ENCODE peak calls at places on chromosomes 3 and 15, in seven cellular contexts. H is CD8-positive, alpha-beta T cell; Y is adrenal gland; B is tibial nerve; A is fibroblast of lung; R is left ventricle myocardium inferior; T is adipocyte. Q is an unnamed sample.

GRCh38 chr3:197511853-197512635 is 43.7 kb downstream of the BDH1 start:
- DNase-seq in B (no peak), R (no peak), Y (no peak), A (no peak), T (no peak), H (no peak), Q (no peak)

GRCh38 chr3:134060561-134061385 is 31.0 kb upstream of the SLCO2A1 start:
- DNase-seq in A (peak; percentile 57), Y (no peak), R (no peak), T (no peak), B (no peak), H (no peak), Q (peak; percentile 33)

GRCh38 chr3:29452923-29453277 is 172.0 kb downstream of the RBMS3 start:
- DNase-seq in R (no peak), B (no peak), T (no peak), H (no peak), Y (no peak), A (no peak), Q (no peak)

GRCh38 chr15:57651445-57651844 is 55.1 kb upstream of the POLR2M start:
- DNase-seq in Y (no peak), H (no peak), A (no peak), B (no peak), R (no peak), T (no peak), Q (no peak)

GRCh38 chr3:115004201-115005140 is 142.6 kb downstream of the ZBTB20 start:
- DNase-seq in R (no peak), T (no peak), Y (no peak), H (no peak), A (no peak), B (no peak), Q (no peak)

GRCh38 chr15:98562361-98562791 is 86.0 kb upstream of the IGF1R start:
- DNase-seq in Y (no peak), R (no peak), B (no peak), T (no peak), A (no peak), H (no peak), Q (no peak)

GRCh38 chr3:188950832-188951489 is 220.8 kb upstream of the TPRG1 start:
- DNase-seq in Y (peak; percentile 63), A (peak; percentile 99), T (peak; percentile 96), B (peak; percentile 60), R (peak; percentile 61), H (no peak), Q (peak; percentile 97)

GRCh38 chr3:146020969-146021368 is 140.0 kb downstream of the PLOD2 start:
- DNase-seq in R (no peak), Y (no peak), B (no peak), H (no peak), T (no peak), A (no peak), Q (no peak)

GRCh38 chr3:70716832-70717231 is 404.4 kb upstream of the MDFIC2 start:
- DNase-seq in A (peak; percentile 70), R (peak; percentile 18), H (no peak), T (peak; percentile 69), B (peak; percentile 15), Y (no peak), Q (no peak)

GRCh38 chr15:70154440-70155347 is 57.0 kb upstream of the TLE3 start:
- DNase-seq in Y (peak; percentile 47), R (peak; percentile 40), H (no peak), B (no peak), A (peak; percentile 82), T (peak; percentile 21), Q (peak; percentile 95)

GRCh38 chr3:24763421-24763820 is 268.8 kb upstream of the THRB start:
- DNase-seq in R (no peak), H (no peak), B (no peak), A (peak; percentile 8), Y (no peak), T (no peak), Q (no peak)

GRCh38 chr3:130490246-130490645 is 26.7 kb upstream of the COL6A6 start:
- DNase-seq in A (no peak), T (peak; percentile 66), H (no peak), R (no peak), Y (no peak), B (no peak), Q (peak; percentile 19)

GRCh38 chr3:61807865-61808276 is 246.5 kb downstream of the PTPRG start:
- DNase-seq in B (no peak), Y (no peak), H (no peak), A (peak; percentile 63), T (peak; percentile 84), R (no peak), Q (peak; percentile 71)

GRCh38 chr15:26261413-26261812 is 398.3 kb upstream of the ATP10A start:
- DNase-seq in R (peak; percentile 68), H (no peak), T (no peak), B (no peak), A (no peak), Y (no peak), Q (peak; percentile 1)

GRCh38 chr3:161695811-161696210 is 199.2 kb downstream of the OTOL1 start:
- DNase-seq in R (no peak), A (no peak), Y (no peak), T (no peak), B (no peak), H (no peak), Q (no peak)

GRCh38 chr3:188946837-188947236 is 224.9 kb upstream of the TPRG1 start:
- DNase-seq in A (no peak), R (no peak), Y (no peak), T (no peak), B (no peak), H (no peak), Q (peak; percentile 57)

GRCh38 chr3:43043071-43043766 is 62.7 kb downstream of the POMGNT2 start:
- DNase-seq in B (no peak), R (no peak), A (no peak), H (no peak), Y (no peak), T (no peak), Q (no peak)
- H3K9me3 ChIP-seq in B (peaks cover 6% of the 10 kb centered on the region), R (peaks cover 44% of the 10 kb centered on the region), A (no peaks in the 10 kb centered on the region), H (peaks cover 5% of the 10 kb centered on the region), Y (no peaks in the 10 kb centered on the region), T (peaks cover 43% of the 10 kb centered on the region), Q (no peaks in the 10 kb centered on the region)

GRCh38 chr3:6862880-6863195 is 1.9 kb downstream of the GRM7 start:
- DNase-seq in B (no peak), H (no peak), Y (no peak), T (no peak), R (no peak), A (no peak), Q (no peak)
- H3K27me3 ChIP-seq in B (peaks cover 57% of the 10 kb centered on the region), H (no peaks in the 10 kb centered on the region), Y (peaks cover 13% of the 10 kb centered on the region), T (peaks cover 42% of the 10 kb centered on the region), R (peaks cover 96% of the 10 kb centered on the region), A (no peaks in the 10 kb centered on the region), Q (peaks cover 97% of the 10 kb centered on the region)

DNA sequence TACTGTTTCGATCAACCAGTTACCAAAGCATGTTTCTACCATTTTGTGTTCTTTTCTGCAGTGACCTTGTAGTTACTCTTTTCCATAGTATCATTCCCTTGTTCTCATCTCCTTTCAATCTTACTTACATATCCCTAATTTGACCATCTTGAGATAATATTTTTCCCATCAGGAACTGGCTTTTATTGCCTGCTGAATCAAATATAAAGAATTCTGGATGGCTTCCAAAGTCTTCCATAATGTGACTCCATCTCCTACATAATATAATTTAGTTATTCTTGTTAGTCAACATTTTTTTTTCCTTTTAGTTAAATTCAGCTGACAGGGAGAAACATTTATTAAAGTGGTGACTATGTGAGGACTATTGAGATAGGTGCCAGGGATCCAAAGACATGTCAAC is 7.0 kb downstream of the USP8 start:
- DNase-seq in H (no peak), R (no peak), A (peak; percentile 5), B (no peak), T (peak; percentile 33), Y (no peak), Q (no peak)
- H3K9me3 ChIP-seq in H (no peaks in the 10 kb centered on the region), R (no peaks in the 10 kb centered on the region), A (no peaks in the 10 kb centered on the region), B (no peaks in the 10 kb centered on the region), T (no peaks in the 10 kb centered on the region), Y (no peaks in the 10 kb centered on the region), Q (no peaks in the 10 kb centered on the region)

GRCh38 chr3:159364511-159364910 is 562.7 kb downstream of the MFSD1 start:
- DNase-seq in Y (no peak), A (no peak), R (no peak), H (no peak), T (no peak), B (no peak), Q (no peak)

GRCh38 chr3:159371928-159372327 is 570.1 kb downstream of the MFSD1 start:
- DNase-seq in B (no peak), T (no peak), H (no peak), R (no peak), A (no peak), Y (no peak), Q (no peak)

DNA sequence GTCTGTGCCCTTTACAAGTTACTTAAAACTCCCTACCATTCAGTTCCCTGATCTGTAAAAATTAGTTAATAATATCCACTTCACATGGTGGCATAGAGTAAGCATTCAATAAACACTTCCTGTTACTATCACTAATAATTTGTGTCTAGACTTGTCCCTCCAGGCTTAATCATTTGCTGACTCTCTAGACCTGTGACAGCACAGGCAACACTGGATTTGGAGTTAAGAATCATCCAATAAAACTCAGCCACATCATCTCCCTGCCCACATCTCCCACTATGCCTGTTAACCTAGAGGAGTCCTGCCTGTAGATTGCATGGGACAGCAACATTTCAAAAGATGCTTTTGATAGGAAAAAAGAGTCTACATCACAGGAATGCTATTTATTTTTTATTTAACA is 564.6 kb downstream of the MFSD1 start:
- DNase-seq in A (no peak), B (no peak), Y (no peak), R (no peak), H (no peak), T (no peak), Q (no peak)
- H3K27me3 ChIP-seq in A (no peaks in the 10 kb centered on the region), B (no peaks in the 10 kb centered on the region), Y (no peaks in the 10 kb centered on the region), R (no peaks in the 10 kb centered on the region), H (no peaks in the 10 kb centered on the region), T (no peaks in the 10 kb centered on the region), Q (no peaks in the 10 kb centered on the region)

DNA sequence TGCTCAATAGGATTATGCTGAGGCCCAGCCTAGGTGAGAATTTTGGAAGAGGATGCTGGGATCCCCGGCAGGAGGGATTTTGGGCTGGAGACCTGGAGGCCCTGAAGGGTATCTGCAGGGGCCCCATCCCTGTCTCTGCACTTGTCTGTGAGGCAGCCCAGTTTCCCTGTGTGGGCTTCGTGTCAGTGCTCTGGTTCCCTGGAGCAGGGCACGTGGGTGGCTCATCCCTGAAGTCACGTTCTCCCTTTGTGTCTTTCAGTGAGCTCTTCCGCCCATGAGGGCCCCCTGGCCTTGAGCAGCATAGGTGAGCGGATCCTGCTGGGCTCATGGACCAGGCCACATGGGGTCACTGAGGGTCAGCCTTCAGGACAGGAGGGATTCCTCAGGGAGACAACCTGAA is 217.9 kb downstream of the SNRPN start:
- DNase-seq in T (no peak), Y (no peak), A (no peak), B (no peak), H (no peak), R (no peak), Q (no peak)
- H3K9me3 ChIP-seq in T (peaks cover 15% of the 10 kb centered on the region), Y (no peaks in the 10 kb centered on the region), A (no peaks in the 10 kb centered on the region), B (peaks cover 15% of the 10 kb centered on the region), H (no peaks in the 10 kb centered on the region), R (peaks cover 81% of the 10 kb centered on the region), Q (no peaks in the 10 kb centered on the region)